ENCODE peak calls at places on chromosomes 1 and 21, in five cellular contexts. Y is breast epithelium, T is ovary, X is body of pancreas, O is adrenal gland. K is an unnamed sample.

GRCh38 chr1:186535388-186536133 is 74.6 kb upstream of the PDC start:
- DNase-seq in Y (no peak), T (no peak), O (no peak), X (no peak), K (peak; percentile 9)

GRCh38 chr1:225409051-225409450 is 18.8 kb downstream of the LBR start:
- DNase-seq in T (no peak), O (no peak), X (no peak), Y (no peak), K (no peak)

GRCh38 chr1:22763479-22764200 is 53.0 kb downstream of the EPHB2 start:
- DNase-seq in X (no peak), Y (no peak), T (no peak), O (no peak), K (no peak)

GRCh38 chr1:226569879-226570547 is 21.4 kb downstream of the STUM start:
- DNase-seq in X (no peak), Y (no peak), T (no peak), O (no peak), K (no peak)

GRCh38 chr1:198528376-198528775 is 12.1 kb downstream of the ATP6V1G3 start:
- DNase-seq in X (no peak), O (no peak), T (no peak), Y (no peak), K (no peak)

GRCh38 chr1:14404847-14405246 is 193.6 kb upstream of the KAZN start:
- DNase-seq in X (no peak), T (no peak), Y (no peak), O (no peak), K (no peak)

GRCh38 chr21:31397939-31398338 is 53.9 kb upstream of the TIAM1 start:
- DNase-seq in Y (no peak), X (no peak), T (no peak), O (no peak), K (no peak)

GRCh38 chr1:170494369-170494768 is 37.6 kb upstream of the GORAB start:
- DNase-seq in O (peak; percentile 22), X (peak; percentile 7), Y (no peak), T (no peak), K (no peak)

GRCh38 chr1:32274646-32275340 is 17.1 kb upstream of the HDAC1 start:
- DNase-seq in X (no peak), O (no peak), T (no peak), Y (no peak), K (no peak)

GRCh38 chr1:12415239-12415543 is 185.4 kb downstream of the VPS13D start:
- DNase-seq in O (no peak), T (no peak), X (no peak), Y (no peak), K (no peak)

GRCh38 chr1:208603721-208604120 is 359.5 kb upstream of the PLXNA2 start:
- DNase-seq in X (no peak), O (no peak), T (no peak), Y (no peak), K (no peak)

GRCh38 chr1:24918995-24919605 is 11.0 kb downstream of the RUNX3 start:
- DNase-seq in Y (no peak), T (no peak), X (no peak), O (no peak), K (no peak)

GRCh38 chr21:32412998-32413504 is 545 bp downstream of the EVA1C start:
- DNase-seq in O (no peak), Y (peak; percentile 71), T (peak; percentile 45), X (peak; percentile 48), K (no peak)

GRCh38 chr1:51294566-51295184 is 35.7 kb downstream of the TTC39A start:
- DNase-seq in Y (peak; percentile 37), X (no peak), T (no peak), O (no peak), K (no peak)

GRCh38 chr1:226643167-226643566 is 94.6 kb downstream of the STUM start:
- DNase-seq in O (peak; percentile 40), T (peak; percentile 39), Y (no peak), X (no peak), K (peak; percentile 88)

GRCh38 chr1:179818260-179818659 is 59.3 kb downstream of the TOR1AIP2 start:
- DNase-seq in O (no peak), X (no peak), T (no peak), Y (no peak), K (no peak)

GRCh38 chr1:179815642-179816041 is 62.0 kb downstream of the TOR1AIP2 start:
- DNase-seq in Y (no peak), T (no peak), X (no peak), O (no peak), K (no peak)

GRCh38 chr1:179817789-179818188 is 59.8 kb downstream of the TOR1AIP2 start:
- DNase-seq in X (peak; percentile 32), O (peak; percentile 73), Y (no peak), T (peak; percentile 76), K (no peak)

GRCh38 chr1:179817056-179817455 is 60.5 kb downstream of the TOR1AIP2 start:
- DNase-seq in Y (no peak), O (no peak), T (no peak), X (no peak), K (no peak)

DNA sequence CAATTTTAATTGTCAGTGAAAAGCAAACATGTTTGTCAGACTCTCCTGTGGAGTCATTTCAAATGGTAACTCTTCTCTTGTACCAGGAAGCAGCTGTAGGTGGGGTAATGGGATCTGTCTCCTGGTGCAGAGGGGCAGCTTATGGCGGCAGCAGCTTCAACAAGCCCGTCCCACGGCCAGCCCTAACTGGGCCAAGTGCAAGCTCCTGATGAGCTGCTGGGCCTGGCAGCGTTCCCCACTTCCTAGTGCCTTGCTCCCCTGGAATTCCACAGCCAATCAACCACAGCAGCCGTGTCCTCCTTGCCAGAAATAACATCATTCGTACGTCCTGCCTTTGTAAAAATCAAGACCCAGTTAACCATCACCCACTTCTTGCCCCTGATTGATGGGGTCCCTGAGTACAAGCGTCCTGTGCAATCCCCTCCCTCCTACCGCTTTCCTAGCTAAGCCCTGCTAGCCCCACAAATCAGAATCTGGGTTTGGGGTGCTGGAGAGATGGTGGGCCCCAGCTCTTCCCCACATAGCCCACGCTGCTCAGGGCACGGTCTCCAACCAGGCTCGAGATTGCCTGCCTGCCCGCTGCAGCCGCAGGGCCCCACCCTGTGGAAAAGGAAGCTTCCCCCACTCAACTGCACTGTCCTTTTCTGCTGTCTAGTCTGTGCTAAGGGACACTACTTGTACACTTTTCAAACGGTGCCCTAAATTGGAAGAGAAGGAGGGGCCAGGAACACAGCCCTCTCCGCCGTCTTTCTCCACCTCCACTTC is 61.2 kb downstream of the TOR1AIP2 start:
- DNase-seq in T (peak; percentile 55), O (no peak), Y (no peak), X (peak; percentile 37), K (no peak)
- TF ChIP-seq POLR2A in T (no peak), O (no peak), Y (no peak), X (no peak), K (no peak)

DNA sequence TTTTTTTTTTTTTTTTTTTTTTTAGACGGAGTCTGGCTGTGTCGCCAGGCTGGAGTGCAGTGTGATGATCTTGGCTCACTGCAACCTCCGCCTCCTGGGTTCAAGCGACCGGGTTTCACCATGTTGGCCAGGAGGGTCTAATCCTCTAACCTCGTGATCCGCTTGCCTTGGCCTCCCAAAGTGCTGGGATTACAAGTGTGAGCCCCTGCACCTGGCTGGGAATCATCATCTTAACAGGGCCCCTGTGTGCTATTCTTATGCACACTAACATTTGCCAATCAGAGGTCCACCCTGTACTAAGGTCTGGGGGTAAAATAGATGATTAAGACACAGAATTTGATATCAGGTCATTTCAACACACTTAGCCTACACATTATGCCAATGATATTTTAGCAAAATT is 278.7 kb upstream of the CHRM3 start:
- DNase-seq in O (no peak), T (no peak), Y (no peak), X (no peak), K (no peak)
- TF ChIP-seq POLR2A in O (no peak), T (no peak), Y (no peak), X (no peak), K (no peak)

GRCh38 chr1:44068442-44068861 is 37.2 kb upstream of the SLC6A9 start:
- DNase-seq in X (no peak), O (peak; percentile 85), T (no peak), Y (no peak), K (no peak)
- TF ChIP-seq POLR2A in X (no peak), O (no peak), T (no peak), Y (no peak), K (no peak)

DNA sequence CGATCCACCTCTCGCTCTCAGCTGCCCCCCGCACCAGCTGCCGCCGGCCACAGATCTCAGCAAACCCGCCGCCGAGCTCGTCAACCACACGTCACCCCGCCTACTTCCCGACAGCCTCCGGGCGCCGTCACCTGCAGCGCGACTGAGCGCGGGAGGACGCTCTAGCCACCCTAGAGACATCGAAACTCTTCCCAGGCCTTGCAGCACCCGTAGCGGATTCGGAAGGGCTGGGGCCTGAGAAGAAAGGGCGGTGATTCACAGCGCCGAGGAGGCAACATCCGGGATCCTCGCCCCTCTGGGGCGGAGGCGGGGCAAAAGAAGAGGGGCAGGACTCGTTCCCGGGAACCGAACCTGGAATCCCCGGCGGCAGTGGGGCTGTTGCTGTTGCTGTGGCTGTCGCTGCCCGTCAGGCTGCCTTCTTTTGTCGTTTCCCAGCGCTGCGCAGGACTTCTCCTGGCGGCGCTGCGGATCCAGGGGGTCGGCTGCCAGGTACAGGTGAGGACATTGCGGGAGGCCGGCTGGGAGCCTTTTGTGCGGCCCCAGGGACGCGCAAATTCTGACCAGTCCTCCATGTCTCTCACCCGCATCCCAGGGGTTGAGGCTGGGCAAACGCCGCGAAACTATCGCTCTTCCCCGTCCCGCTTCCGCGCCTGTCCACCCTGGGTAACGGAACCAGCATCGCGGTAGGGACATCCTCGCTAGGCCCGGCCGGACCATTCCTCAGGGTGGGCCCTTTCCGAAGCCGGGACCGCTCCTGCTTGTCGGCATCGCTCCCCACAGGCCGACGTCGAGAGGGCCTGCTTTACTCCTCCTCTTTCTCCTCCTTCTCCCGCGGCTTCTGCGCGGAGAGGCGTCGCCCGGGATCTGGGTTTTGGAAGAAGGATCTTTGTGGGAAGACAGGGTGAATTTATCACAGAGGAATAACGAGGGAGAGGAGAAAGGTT is at the start of the genes RO60 and UCHL5:
- DNase-seq in X (peak; percentile 97), O (peak; percentile 98), T (peak; percentile 96), Y (peak; percentile 91), K (peak; percentile 82)
- TF ChIP-seq POLR2A in X (peak; percentile 94), O (peak; percentile 88), T (peak; percentile 81), Y (no peak), K (peak; percentile 90)

GRCh38 chr1:160752926-160753325 is 13.9 kb downstream of the SLAMF7 start:
- DNase-seq in O (peak; percentile 27), Y (no peak), T (peak; percentile 19), X (no peak), K (no peak)
- TF ChIP-seq POLR2A in O (no peak), Y (no peak), T (no peak), X (no peak), K (no peak)

GRCh38 chr1:89524369-89525168 is at the start of gene LRRC8B:
- DNase-seq in X (peak; percentile 92), T (peak; percentile 84), Y (peak; percentile 90), O (peak; percentile 96), K (peak; percentile 73)
- TF ChIP-seq POLR2A in X (peak; percentile 88), T (peak; percentile 79), Y (peak; percentile 62), O (peak; percentile 93), K (peak; percentile 60)

GRCh38 chr1:205756552-205756951 is 6.6 kb upstream of the NUCKS1 start:
- DNase-seq in Y (no peak), T (no peak), X (no peak), O (no peak), K (no peak)
- TF ChIP-seq POLR2A in Y (no peak), T (no peak), X (no peak), O (no peak), K (no peak)

K was measured in H54.